ENCODE peak calls at places on chromosomes 7 and 10, in seven cellular contexts. T is adrenal gland; Y is HCT116; G is CD8-positive, alpha-beta T cell; R is lower lobe of right lung; O is right lobe of liver; S is aorta. D is an unnamed sample. For H3K4me1 and H3K9me3, the result is how much of the 10 kb centered on the place peaks cover.

GRCh38 chr7:9955138-9955537 is 1018.5 kb upstream of the PHF14 start:
- DNase-seq in S (no peak), O (no peak), Y (no peak), G (no peak), R (no peak), T (no peak), D (no peak)

GRCh38 chr7:150988230-150989226 is 2.3 kb upstream of the NOS3 start:
- DNase-seq in Y (no peak), S (peak), R (no peak), O (peak), T (peak), G (peak), D (peak)

GRCh38 chr7:104444019-104444418 is 115.6 kb downstream of the LHFPL3 start:
- DNase-seq in T (no peak), O (no peak), Y (no peak), S (no peak), G (no peak), R (no peak), D (no peak)

GRCh38 chr7:85612514-85612913 is 425.7 kb upstream of the SEMA3D start:
- DNase-seq in T (no peak), Y (no peak), S (no peak), G (no peak), R (no peak), O (no peak), D (no peak)

GRCh38 chr10:61304751-61305150 is 148.4 kb downstream of the TMEM26 start:
- DNase-seq in O (no peak), R (no peak), T (no peak), S (no peak), G (no peak), Y (no peak), D (no peak)

GRCh38 chr7:41146423-41146822 is 556.5 kb downstream of the INHBA start:
- DNase-seq in Y (no peak), R (no peak), O (no peak), G (no peak), S (no peak), T (no peak), D (no peak)

GRCh38 chr10:91879514-91880170 is 29.6 kb downstream of the FGFBP3 start:
- DNase-seq in R (no peak), Y (no peak), S (no peak), G (no peak), T (no peak), O (no peak), D (no peak)

GRCh38 chr10:66782776-66783175 is 143.1 kb upstream of the LRRTM3 start:
- DNase-seq in S (no peak), O (no peak), Y (no peak), G (no peak), R (no peak), T (no peak), D (no peak)

GRCh38 chr7:126667742-126668366 is 584.9 kb downstream of the GRM8 start:
- DNase-seq in G (no peak), O (no peak), Y (no peak), R (no peak), T (no peak), S (no peak), D (no peak)

GRCh38 chr7:106598663-106599342 is 62.2 kb downstream of the CCDC71L start:
- DNase-seq in T (peak), Y (peak), R (peak), O (peak), S (peak), G (peak), D (peak)

GRCh38 chr7:131518626-131519025 is 37.8 kb downstream of the PODXL start:
- DNase-seq in O (no peak), T (no peak), G (no peak), Y (no peak), S (no peak), R (no peak), D (no peak)

GRCh38 chr10:7119325-7120015 is 291.4 kb downstream of the SFMBT2 start:
- DNase-seq in Y (no peak), S (no peak), R (no peak), G (no peak), T (no peak), O (no peak), D (no peak)

GRCh38 chr7:31874631-31875374 is 187.8 kb downstream of the PPP1R17 start:
- DNase-seq in R (no peak), S (no peak), T (no peak), G (no peak), O (no peak), Y (no peak), D (no peak)

DNA sequence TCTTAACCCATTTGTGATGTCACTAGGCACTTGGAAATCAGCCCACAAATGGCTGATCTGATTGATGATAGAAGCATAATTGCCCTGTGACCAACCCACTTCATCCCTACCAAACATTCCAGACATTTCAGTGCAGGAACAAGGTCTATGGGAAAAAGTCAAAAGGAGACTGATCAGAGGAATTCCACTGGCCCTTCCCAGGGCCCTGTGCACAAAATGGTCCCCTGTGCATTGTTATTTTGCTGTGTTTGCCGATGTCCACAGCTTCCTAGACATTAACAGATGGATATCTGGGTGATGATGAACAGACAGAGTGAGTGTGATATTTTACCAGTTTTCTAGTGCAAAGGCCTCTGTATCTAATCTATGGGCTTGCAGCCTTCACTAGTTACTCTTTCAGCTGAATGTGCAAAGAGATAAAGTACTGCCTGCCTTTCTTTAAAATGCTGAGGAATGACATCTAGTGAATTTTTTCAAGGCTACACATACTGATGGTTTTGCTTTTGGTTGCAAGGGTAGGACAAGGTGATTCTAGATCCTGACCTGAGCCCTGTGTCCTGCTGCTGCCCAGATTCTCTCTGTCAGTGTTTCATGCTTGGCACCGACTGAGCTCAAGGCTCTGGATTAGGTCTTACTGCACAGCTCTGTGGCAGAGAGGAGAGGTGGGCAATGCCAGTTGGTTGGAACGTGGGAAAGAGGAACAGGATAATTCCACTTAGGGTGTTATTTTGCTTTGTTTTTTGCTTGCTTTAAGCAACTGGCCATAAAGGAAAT is 55.4 kb downstream of the CALD1 start:
- DNase-seq in G (no peak), R (no peak), O (no peak), S (no peak), T (no peak), Y (no peak), D (no peak)
- H3K4me1 ChIP-seq in G (under half), R (under half), O (under half), S (under half), T (under half), Y (under half), D (under half)

DNA sequence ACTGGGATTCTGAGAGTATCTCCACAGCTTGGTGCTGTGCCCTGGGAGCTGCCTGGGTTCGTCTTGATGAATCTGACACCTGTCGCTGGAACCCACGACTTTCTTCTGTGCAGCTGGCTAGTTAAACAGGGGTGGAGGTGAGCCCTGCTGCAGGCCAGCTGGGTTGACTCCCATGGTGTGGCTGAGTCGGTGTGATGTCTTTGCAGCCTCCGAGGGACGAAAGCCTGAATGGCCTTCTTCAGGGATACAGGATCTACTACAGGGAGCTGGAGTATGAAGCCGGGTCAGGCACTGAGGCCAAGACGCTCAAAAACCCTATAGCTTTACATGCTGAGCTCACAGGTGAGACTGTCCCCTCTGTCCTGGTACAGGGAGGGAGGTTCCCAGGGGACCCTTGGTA is 508.1 kb upstream of the FOXK1 start:
- DNase-seq in S (peak), O (no peak), R (no peak), G (no peak), Y (no peak), T (no peak), D (no peak)
- H3K9me3 ChIP-seq in S (under half), O (under half), R (under half), G (under half), Y (under half), T (under half), D (under half)

DNA sequence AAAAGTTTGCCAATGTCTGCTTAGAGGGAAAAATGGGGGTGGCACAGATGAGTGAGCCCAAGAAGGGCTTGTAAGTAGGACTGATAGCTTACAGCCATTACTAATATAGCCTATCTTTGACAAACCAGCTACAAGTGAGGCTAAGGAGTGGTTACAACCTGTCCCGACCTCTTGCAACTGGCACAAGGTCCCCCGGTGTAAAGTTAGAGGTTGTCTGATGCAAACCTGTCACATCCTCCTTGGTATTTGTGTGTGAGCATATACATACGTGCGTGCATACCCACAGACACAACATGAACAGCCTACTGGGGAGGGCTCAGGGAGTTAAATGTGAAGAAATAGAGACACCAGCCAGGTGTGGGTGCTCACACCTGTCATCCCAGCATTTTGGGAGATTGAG is 14.6 kb downstream of the ADAP1 start:
- DNase-seq in T (no peak), S (no peak), G (no peak), Y (no peak), R (no peak), O (peak), D (no peak)
- H3K4me1 ChIP-seq in T (under half), S (under half), G (under half), Y (under half), R (under half), O (under half), D (under half)

DNA sequence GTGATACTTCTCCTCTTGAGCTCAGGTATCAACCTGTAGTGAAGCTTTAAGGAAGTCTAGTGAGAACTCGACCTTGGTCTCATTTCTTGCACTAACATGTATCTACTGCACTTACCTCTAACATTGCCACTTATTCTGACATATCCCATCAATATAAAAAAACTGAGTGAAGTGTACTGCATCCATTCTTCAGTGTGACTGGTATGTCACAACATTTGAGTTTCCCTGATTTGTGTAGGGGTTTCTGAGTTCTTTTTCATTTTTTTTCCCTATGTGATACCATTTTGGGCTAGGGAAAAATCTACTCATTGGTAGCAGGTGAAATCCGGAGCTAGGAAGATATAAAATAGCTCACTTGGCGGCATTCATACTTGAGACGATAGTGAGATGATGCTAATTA is 274.3 kb downstream of the PRKG1 start:
- DNase-seq in G (no peak), O (no peak), T (no peak), R (no peak), Y (no peak), S (no peak), D (no peak)
- H3K9me3 ChIP-seq in G (under half), O (under half), T (under half), R (under half), Y (under half), S (under half), D (under half)

DNA sequence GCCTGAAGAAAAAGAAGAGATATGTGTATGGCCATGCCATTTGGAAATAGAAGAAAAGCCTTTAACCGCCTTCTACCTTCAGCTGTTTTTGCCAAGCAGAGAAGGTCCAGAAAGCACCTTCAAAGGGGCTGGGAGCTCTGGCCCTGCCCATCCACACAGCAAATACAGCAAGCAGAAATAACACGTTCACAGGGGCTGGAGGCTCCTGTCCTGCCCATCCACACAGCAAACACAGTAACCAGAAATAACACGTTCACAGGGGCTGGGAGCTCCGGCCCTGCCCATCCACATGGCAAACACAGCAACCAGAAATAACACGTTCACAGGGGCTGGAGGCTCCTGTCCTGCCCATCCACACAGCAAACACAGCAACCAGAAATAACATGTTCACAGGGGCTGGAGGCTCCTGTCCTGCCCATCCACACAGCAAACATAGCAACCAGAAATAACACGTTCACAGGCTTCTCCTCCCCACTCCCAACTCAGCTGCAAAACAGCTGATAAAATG is 558.1 kb downstream of the PTPRN2 start:
- DNase-seq in O (no peak), T (no peak), R (no peak), S (no peak), Y (no peak), G (no peak), D (no peak)
- H3K4me1 ChIP-seq in O (under half), T (under half), R (under half), S (under half), Y (under half), G (under half), D (under half)

GRCh38 chr7:156194813-156195212 is 382.6 kb upstream of the SHH start:
- DNase-seq in O (no peak), Y (no peak), T (no peak), G (no peak), R (no peak), S (no peak), D (no peak)
- H3K9me3 ChIP-seq in O (under half), Y (under half), T (under half), G (under half), R (under half), S (under half), D (under half)

DNA sequence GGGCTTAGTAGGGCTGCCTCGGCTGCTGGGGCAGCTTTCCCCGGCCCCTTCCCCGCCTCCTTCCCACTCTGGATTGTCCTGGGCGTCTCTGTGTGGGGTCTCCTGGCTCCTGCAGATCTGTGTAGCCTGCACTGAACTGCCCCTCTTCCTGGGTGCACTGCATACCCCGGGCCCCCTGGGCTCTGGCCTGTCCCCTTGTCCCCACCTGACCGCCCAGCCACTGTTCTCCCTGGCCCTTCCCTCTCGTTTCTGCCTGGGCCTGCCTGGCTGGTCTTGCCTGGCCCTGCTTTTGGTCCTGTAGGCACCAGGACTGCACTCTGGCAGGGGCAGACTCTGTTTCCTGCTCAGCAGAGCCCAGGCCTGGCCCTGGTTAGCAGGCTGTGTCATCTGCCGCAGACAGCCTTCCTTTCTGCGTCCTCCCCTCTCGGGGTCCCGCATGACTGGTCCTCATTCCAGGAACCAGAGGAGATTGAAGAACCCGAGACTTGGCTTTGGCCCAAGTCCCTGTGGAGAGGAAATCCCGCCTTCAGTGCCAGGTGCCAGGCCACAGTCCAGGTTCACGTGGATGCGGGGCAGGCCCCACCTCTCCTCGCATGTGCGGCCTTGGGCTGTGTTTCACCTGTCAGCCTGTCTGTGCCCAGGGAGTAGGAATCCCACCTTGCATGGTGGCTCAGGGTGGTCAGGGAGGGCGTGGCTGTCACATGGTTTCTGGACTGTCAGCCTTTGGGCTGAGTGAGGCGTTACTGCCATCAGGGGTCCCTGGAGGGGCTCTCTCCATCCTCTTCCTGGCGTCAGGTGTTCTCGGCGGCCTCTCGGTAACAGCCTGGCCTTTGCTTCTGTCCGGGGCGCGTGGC is 9.2 kb downstream of the INPP5A start:
- DNase-seq in O (peak), R (no peak), T (no peak), G (no peak), S (peak), Y (no peak), D (no peak)
- H3K4me1 ChIP-seq in O (under half), R (half or more), T (under half), G (half or more), S (under half), Y (under half), D (under half)

GRCh38 chr7:157849726-157850125 is 512.9 kb downstream of the DNAJB6 start:
- DNase-seq in O (no peak), R (no peak), G (no peak), S (no peak), Y (no peak), T (no peak), D (no peak)

GRCh38 chr7:157850481-157851444 is 514.0 kb downstream of the DNAJB6 start:
- DNase-seq in T (no peak), R (no peak), S (no peak), G (no peak), Y (no peak), O (no peak), D (no peak)

GRCh38 chr7:157851501-157852067 is 514.8 kb downstream of the DNAJB6 start:
- DNase-seq in T (peak), S (peak), O (peak), G (peak), R (peak), Y (peak), D (peak)

GRCh38 chr7:157848508-157849340 is 511.9 kb downstream of the DNAJB6 start:
- DNase-seq in G (no peak), Y (no peak), S (no peak), R (no peak), O (no peak), T (no peak), D (no peak)

DNA sequence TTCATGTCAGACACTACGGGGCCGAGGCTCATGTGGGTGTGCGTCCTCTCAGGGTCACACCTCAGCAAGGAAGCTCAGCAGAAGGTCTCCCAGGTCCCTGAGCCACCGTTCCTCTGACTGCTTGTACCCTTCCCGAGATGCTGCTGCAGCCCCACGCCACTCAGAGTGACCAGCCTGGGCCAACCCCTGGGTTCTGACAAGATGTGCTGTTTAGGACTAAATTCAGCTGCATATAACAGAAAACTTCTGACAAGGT is 512.5 kb downstream of the DNAJB6 start:
- DNase-seq in G (no peak), S (no peak), R (no peak), O (no peak), T (no peak), Y (no peak), D (no peak)
- H3K9me3 ChIP-seq in G (under half), S (under half), R (under half), O (under half), T (under half), Y (under half), D (under half)

GRCh38 chr7:22338411-22338810 is 18.5 kb downstream of the RAPGEF5 start:
- DNase-seq in G (no peak), Y (no peak), O (no peak), S (no peak), T (no peak), R (no peak), D (no peak)

GRCh38 chr7:22343071-22343470 is 13.9 kb downstream of the RAPGEF5 start:
- DNase-seq in G (no peak), S (no peak), O (no peak), T (no peak), R (no peak), Y (no peak), D (no peak)

GRCh38 chr7:22338875-22339274 is 18.1 kb downstream of the RAPGEF5 start:
- DNase-seq in T (no peak), Y (no peak), G (no peak), O (no peak), R (no peak), S (no peak), D (no peak)

GRCh38 chr7:22343612-22344011 is 13.3 kb downstream of the RAPGEF5 start:
- DNase-seq in Y (no peak), R (no peak), G (no peak), T (no peak), O (no peak), S (no peak), D (no peak)

GRCh38 chr7:22339725-22340390 is 17.1 kb downstream of the RAPGEF5 start:
- DNase-seq in O (no peak), G (no peak), T (no peak), Y (no peak), S (no peak), R (no peak), D (no peak)
- H3K4me1 ChIP-seq in O (under half), G (under half), T (under half), Y (under half), S (under half), R (under half), D (under half)

GRCh38 chr7:57343901-57344622 is 105.9 kb upstream of the ZNF716 start:
- DNase-seq in T (peak), S (no peak), R (no peak), Y (no peak), O (peak), G (no peak), D (peak)
- H3K9me3 ChIP-seq in T (under half), S (under half), R (under half), Y (under half), O (under half), G (under half), D (under half)